ENCODE peak calls at places on chromosomes 13 and 19, in five cellular contexts. M is HEK293T, C is H1, L is GM12878, Q is HepG2. A is an unnamed sample.
A peak's percentile ranks its signal among the peaks of the same experiment; 100 is the strongest.

GRCh38 chr19:17469371-17470203 is 737 bp upstream of the SLC27A1 start:
- DNase-seq in Q (peak; percentile 87), C (peak; percentile 95), M (peak; percentile 85), L (peak; percentile 86), A (peak; percentile 93)

GRCh38 chr13:27465611-27466010 is 15.2 kb upstream of the MTIF3 start:
- DNase-seq in L (no peak), Q (no peak), M (no peak), C (no peak), A (no peak)

GRCh38 chr13:65913173-65913572 is 1317.0 kb downstream of the PCDH9 start:
- DNase-seq in Q (no peak), C (no peak), M (no peak), L (no peak), A (no peak)

GRCh38 chr19:625257-625656 is 8.1 kb downstream of the POLRMT start:
- DNase-seq in Q (no peak), C (no peak), L (no peak), M (no peak), A (no peak)

GRCh38 chr19:1327125-1327524 is 41.5 kb downstream of the EFNA2 start:
- DNase-seq in L (no peak), M (no peak), C (no peak), Q (no peak), A (no peak)

GRCh38 chr13:110209950-110210603 is 96.9 kb downstream of the COL4A1 start:
- DNase-seq in M (no peak), Q (no peak), C (no peak), L (no peak), A (no peak)

GRCh38 chr13:22447132-22447886 is 733.5 kb upstream of the SGCG start:
- DNase-seq in M (no peak), L (no peak), Q (no peak), C (no peak), A (no peak)

GRCh38 chr19:13959962-13960862 is 7.9 kb downstream of the DCAF15 start:
- DNase-seq in C (peak; percentile 73), M (peak; percentile 40), L (no peak), Q (no peak), A (no peak)

GRCh38 chr19:49421039-49421877 is 2.0 kb downstream of the PTH2 start:
- DNase-seq in M (peak; percentile 81), Q (no peak), L (no peak), C (peak; percentile 99), A (peak; percentile 79)

GRCh38 chr19:3984584-3984907 is 717 bp downstream of the EEF2 start:
- DNase-seq in L (no peak), Q (no peak), M (no peak), C (no peak), A (no peak)

GRCh38 chr13:82636119-82636518 is 1246.2 kb downstream of the SLITRK1 start:
- DNase-seq in L (no peak), M (no peak), C (no peak), Q (no peak), A (no peak)

GRCh38 chr19:33024398-33024797 is 40.3 kb downstream of the RHPN2 start:
- DNase-seq in L (no peak), C (no peak), Q (no peak), M (no peak), A (no peak)

GRCh38 chr13:46126552-46127171 is 21.8 kb upstream of the CPB2 start:
- DNase-seq in M (peak; percentile 77), Q (peak; percentile 75), L (no peak), C (peak; percentile 91), A (peak; percentile 58)

GRCh38 chr13:22505489-22505888 is 675.3 kb upstream of the SGCG start:
- DNase-seq in M (no peak), Q (no peak), C (no peak), L (no peak), A (no peak)

GRCh38 chr13:80054806-80055205 is 286.1 kb downstream of the SPRY2 start:
- DNase-seq in L (no peak), Q (no peak), C (no peak), M (no peak), A (no peak)

GRCh38 chr13:84405286-84405685 is 523.0 kb upstream of the SLITRK1 start:
- DNase-seq in Q (no peak), M (no peak), L (no peak), C (no peak), A (no peak)

GRCh38 chr13:31012285-31013024 is 80.0 kb downstream of the TEX26 start:
- DNase-seq in L (no peak), M (no peak), C (no peak), Q (peak; percentile 3), A (peak; percentile 11)

GRCh38 chr13:47903836-47904235 is 97.2 kb downstream of the SUCLA2 start:
- DNase-seq in C (no peak), L (no peak), Q (no peak), M (no peak), A (no peak)

GRCh38 chr19:55454787-55455243 is 6.6 kb downstream of the ISOC2 start:
- DNase-seq in C (peak; percentile 83), M (peak; percentile 59), Q (peak; percentile 34), L (no peak), A (no peak)

GRCh38 chr13:27772651-27773425 is 19.4 kb upstream of the GSX1 start:
- DNase-seq in L (no peak), Q (peak; percentile 23), M (no peak), C (no peak), A (no peak)

GRCh38 chr13:23673867-23674605 is 103.8 kb downstream of the TNFRSF19 start:
- DNase-seq in Q (no peak), L (no peak), C (no peak), M (no peak), A (no peak)

GRCh38 chr19:7355151-7355845 is 6.6 kb downstream of the ARHGEF18 start:
- DNase-seq in L (no peak), M (no peak), Q (no peak), C (no peak), A (no peak)

GRCh38 chr13:44819245-44819644 is 170.0 kb downstream of the NUFIP1 start:
- DNase-seq in L (no peak), M (no peak), C (no peak), Q (peak; percentile 57), A (no peak)

GRCh38 chr19:56309511-56310185 is 5.0 kb downstream of the ZSCAN5A start:
- DNase-seq in M (peak; percentile 62), L (no peak), C (peak; percentile 97), Q (peak; percentile 39), A (peak; percentile 30)

GRCh38 chr19:6357995-6358394 is 3.3 kb upstream of the CLPP start:
- DNase-seq in C (no peak), Q (no peak), M (no peak), L (no peak), A (no peak)

GRCh38 chr13:52428295-52428694 is 22.1 kb downstream of the VPS36 start:
- DNase-seq in C (no peak), L (no peak), Q (peak; percentile 82), M (no peak), A (no peak)

GRCh38 chr13:88932950-88933349 is 1261.8 kb downstream of the SLITRK5 start:
- DNase-seq in C (no peak), L (no peak), Q (no peak), M (no peak), A (no peak)

GRCh38 chr13:72198967-72199601 is 332.1 kb upstream of the DACH1 start:
- DNase-seq in Q (peak; percentile 3), L (no peak), M (no peak), C (no peak), A (no peak)

GRCh38 chr13:89514534-89515312 is 1832.8 kb upstream of the MIR17HG start:
- DNase-seq in L (no peak), C (no peak), M (no peak), Q (peak; percentile 50), A (no peak)

GRCh38 chr19:30070970-30071632 is 129.1 kb downstream of the URI1 start:
- DNase-seq in L (no peak), M (no peak), C (no peak), Q (no peak), A (no peak)

GRCh38 chr19:23002690-23003422 is at the start of gene ZNF728:
- DNase-seq in M (no peak), L (no peak), Q (no peak), C (no peak), A (peak; percentile 46)

GRCh38 chr13:24007979-24008620 is 110.8 kb upstream of the C1QTNF9B start:
- DNase-seq in M (no peak), Q (no peak), L (no peak), C (no peak), A (no peak)

GRCh38 chr19:8489591-8490394 is 12.6 kb downstream of the PRAM1 start:
- DNase-seq in M (no peak), Q (no peak), C (no peak), L (no peak), A (no peak)
- TF ChIP-seq SUZ12 in M (no peak), Q (no peak), C (no peak), L (no peak), A (no peak)

GRCh38 chr13:35925669-35926068 is 205.5 kb downstream of the DCLK1 start:
- DNase-seq in C (no peak), M (no peak), L (no peak), Q (no peak), A (no peak)

GRCh38 chr13:35920816-35921215 is 210.4 kb downstream of the DCLK1 start:
- DNase-seq in L (no peak), C (no peak), Q (no peak), M (no peak), A (no peak)

GRCh38 chr13:35926859-35927530 is 204.2 kb downstream of the DCLK1 start:
- DNase-seq in L (no peak), Q (no peak), M (no peak), C (no peak), A (no peak)

GRCh38 chr13:35927554-35927953 is 203.6 kb downstream of the DCLK1 start:
- DNase-seq in M (peak; percentile 9), L (no peak), Q (no peak), C (no peak), A (no peak)

GRCh38 chr13:35923347-35923746 is 207.8 kb downstream of the DCLK1 start:
- DNase-seq in L (no peak), C (no peak), M (no peak), Q (no peak), A (no peak)
- TF ChIP-seq SUZ12 in L (no peak), C (no peak), M (no peak), Q (no peak), A (no peak)

GRCh38 chr13:100436099-100436498 is 152.5 kb downstream of the GGACT start:
- DNase-seq in M (no peak), L (no peak), Q (peak; percentile 24), C (no peak), A (no peak)
- TF ChIP-seq SUZ12 in M (no peak), L (no peak), Q (no peak), C (no peak), A (no peak)

DNA sequence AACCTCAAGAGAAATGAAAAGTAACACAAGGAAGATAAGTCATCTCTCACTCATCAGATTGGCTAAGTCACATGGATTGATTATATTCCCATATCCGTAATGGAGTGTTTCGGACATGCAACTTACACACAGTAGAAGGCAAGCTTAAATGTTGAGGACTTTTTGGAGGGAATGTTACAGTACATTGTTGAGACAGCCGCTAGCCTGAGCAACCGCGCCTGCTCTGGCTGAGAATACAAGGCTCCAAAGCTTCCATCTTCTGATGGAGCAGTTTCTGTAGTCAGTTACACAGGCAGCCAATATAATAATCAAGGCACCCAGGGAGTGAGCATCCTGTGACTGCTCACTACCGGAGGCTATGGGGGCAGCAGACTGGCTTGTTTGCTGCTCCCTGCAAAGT is 1.0 kb upstream of the CRYL1 start:
- DNase-seq in C (no peak), M (no peak), L (no peak), Q (peak; percentile 20), A (no peak)
- TF ChIP-seq SUZ12 in C (no peak), M (no peak), L (no peak), Q (no peak), A (no peak)